ENCODE peak calls at places on chromosome X, in eight cellular contexts. X, S, W, O, Z, Q, K and H are unnamed samples.
A peak's percentile ranks its signal among the peaks of the same experiment; 100 is the strongest.

GRCh38 chrX:1502241-1502640 is 34.7 kb downstream of the P2RY8 start:
- DNase-seq in X (no peak), S (no peak), W (no peak), O (no peak), Z (no peak), Q (no peak), K (no peak), H (peak; percentile 89)

GRCh38 chrX:2714551-2714950 is 23.5 kb downstream of the CD99 start:
- DNase-seq in X (no peak), S (no peak), W (no peak), O (no peak), Z (no peak), Q (no peak), K (no peak), H (no peak)

GRCh38 chrX:9942086-9942485 is 25.1 kb upstream of the CLDN34 start:
- DNase-seq in X (no peak), S (no peak), W (no peak), O (no peak), Z (no peak), Q (no peak), K (no peak), H (peak; percentile 22)

GRCh38 chrX:22389544-22390243 is 117.0 kb downstream of the CBLL2 start:
- DNase-seq in X (no peak), S (peak; percentile 85), W (no peak), O (peak; percentile 73), Z (no peak), Q (no peak), K (no peak), H (no peak)

GRCh38 chrX:107716045-107716684 is 59.4 kb downstream of the TSC22D3 start:
- DNase-seq in X (no peak), S (peak; percentile 49), W (no peak), O (peak; percentile 28), Z (no peak), Q (peak; percentile 45), K (peak; percentile 89), H (peak; percentile 56)

GRCh38 chrX:119459181-119459580 is 9.1 kb upstream of the SLC25A5 start:
- DNase-seq in X (no peak), S (no peak), W (no peak), O (no peak), Z (no peak), Q (no peak), K (peak; percentile 7), H (no peak)

GRCh38 chrX:6257025-6257424 is 28.4 kb upstream of the NLGN4X start:
- DNase-seq in X (no peak), S (no peak), W (no peak), O (no peak), Z (no peak), Q (no peak), K (peak; percentile 49), H (no peak)

GRCh38 chrX:154714925-154715324 is 36.0 kb downstream of the GAB3 start:
- DNase-seq in X (no peak), S (no peak), W (no peak), O (peak; percentile 76), Z (peak; percentile 43), Q (no peak), K (peak; percentile 78), H (peak; percentile 42)

GRCh38 chrX:38175140-38175539 is 45.5 kb downstream of the SRPX start:
- DNase-seq in X (no peak), S (peak; percentile 40), W (no peak), O (peak; percentile 66), Z (peak; percentile 57), Q (no peak), K (peak; percentile 75), H (peak; percentile 50)

GRCh38 chrX:44997888-44998287 is 124.9 kb downstream of the KDM6A start:
- DNase-seq in X (no peak), S (no peak), W (no peak), O (no peak), Z (no peak), Q (no peak), K (no peak), H (no peak)

GRCh38 chrX:85963736-85964135 is 83.6 kb downstream of the CHM start:
- DNase-seq in X (no peak), S (peak; percentile 76), W (no peak), O (peak; percentile 75), Z (no peak), Q (no peak), K (peak; percentile 54), H (no peak)

GRCh38 chrX:115952417-115953092 is 218.0 kb upstream of the AGTR2 start:
- DNase-seq in X (no peak), S (no peak), W (no peak), O (no peak), Z (no peak), Q (no peak), K (no peak), H (no peak)

GRCh38 chrX:40012039-40012799 is 85.5 kb downstream of the BCOR start:
- DNase-seq in X (no peak), S (peak; percentile 55), W (peak; percentile 38), O (peak; percentile 70), Z (peak; percentile 23), Q (peak; percentile 52), K (peak; percentile 76), H (peak; percentile 59)

GRCh38 chrX:151870603-151871002 is 42.1 kb upstream of the MAGEA4 start:
- DNase-seq in X (no peak), S (peak; percentile 93), W (no peak), O (peak; percentile 30), Z (no peak), Q (no peak), K (no peak), H (no peak)

GRCh38 chrX:80578518-80579105 is 158.4 kb downstream of the TENT5D start:
- DNase-seq in X (no peak), S (peak; percentile 1), W (no peak), O (peak; percentile 55), Z (peak; percentile 8), Q (no peak), K (no peak), H (no peak)

GRCh38 chrX:37077646-37078433 is 69.7 kb downstream of the FAM47C start:
- DNase-seq in X (no peak), S (no peak), W (no peak), O (no peak), Z (no peak), Q (no peak), K (no peak), H (no peak)

GRCh38 chrX:46029777-46030176 is 515.4 kb downstream of the ZNF674 start:
- DNase-seq in X (no peak), S (peak; percentile 4), W (no peak), O (peak; percentile 88), Z (no peak), Q (no peak), K (no peak), H (no peak)

GRCh38 chrX:24242649-24243556 is 71.0 kb downstream of the SUPT20HL2 start:
- DNase-seq in X (no peak), S (peak; percentile 18), W (peak; percentile 86), O (no peak), Z (no peak), Q (peak; percentile 71), K (peak; percentile 56), H (peak; percentile 71)

GRCh38 chrX:153642313-153642654 is 4.7 kb upstream of the DUSP9 start:
- DNase-seq in X (no peak), S (no peak), W (no peak), O (no peak), Z (peak; percentile 30), Q (no peak), K (peak; percentile 66), H (no peak)

GRCh38 chrX:153641575-153642312 is 5.3 kb upstream of the DUSP9 start:
- DNase-seq in X (no peak), S (no peak), W (no peak), O (no peak), Z (no peak), Q (no peak), K (peak; percentile 56), H (no peak)

GRCh38 chrX:153643431-153644351 is 3.3 kb upstream of the DUSP9 start:
- DNase-seq in X (no peak), S (no peak), W (no peak), O (peak; percentile 19), Z (peak; percentile 43), Q (no peak), K (peak; percentile 56), H (peak; percentile 40)

GRCh38 chrX:153644356-153645125 is 2.5 kb upstream of the DUSP9 start:
- DNase-seq in X (no peak), S (no peak), W (no peak), O (no peak), Z (peak; percentile 14), Q (no peak), K (peak; percentile 71), H (no peak)

GRCh38 chrX:153642655-153643430 is 4.2 kb upstream of the DUSP9 start:
- DNase-seq in X (no peak), S (no peak), W (no peak), O (no peak), Z (no peak), Q (no peak), K (peak; percentile 49), H (no peak)
- H3K4me1 ChIP-seq in X (no peaks in the 10 kb centered on the region), S (no peaks in the 10 kb centered on the region), W (peaks cover 36% of the 10 kb centered on the region), O (no peaks in the 10 kb centered on the region), Z (peaks cover 24% of the 10 kb centered on the region), Q (no peaks in the 10 kb centered on the region), K (no peaks in the 10 kb centered on the region), H (peaks cover 7% of the 10 kb centered on the region)

GRCh38 chrX:123835661-123836371 is 24.0 kb upstream of the XIAP start:
- DNase-seq in X (no peak), S (peak; percentile 79), W (no peak), O (peak; percentile 84), Z (no peak), Q (no peak), K (no peak), H (no peak)

GRCh38 chrX:123830309-123830708 is 29.5 kb upstream of the XIAP start:
- DNase-seq in X (peak; percentile 36), S (peak; percentile 83), W (peak; percentile 21), O (no peak), Z (peak; percentile 45), Q (no peak), K (no peak), H (peak; percentile 80)

GRCh38 chrX:123834116-123834515 is 25.7 kb upstream of the XIAP start:
- DNase-seq in X (no peak), S (no peak), W (no peak), O (no peak), Z (no peak), Q (no peak), K (no peak), H (no peak)

GRCh38 chrX:123833387-123833786 is 26.5 kb upstream of the XIAP start:
- DNase-seq in X (peak; percentile 54), S (peak; percentile 15), W (peak; percentile 23), O (peak; percentile 83), Z (peak; percentile 73), Q (no peak), K (peak; percentile 84), H (peak; percentile 79)
- TF ChIP-seq CTCF in X (peak; percentile 54), S (peak; percentile 74), W (peak; percentile 59), O (peak; percentile 80), Z (peak; percentile 52), Q (peak; percentile 70), K (peak; percentile 83), H (peak; percentile 83)

DNA sequence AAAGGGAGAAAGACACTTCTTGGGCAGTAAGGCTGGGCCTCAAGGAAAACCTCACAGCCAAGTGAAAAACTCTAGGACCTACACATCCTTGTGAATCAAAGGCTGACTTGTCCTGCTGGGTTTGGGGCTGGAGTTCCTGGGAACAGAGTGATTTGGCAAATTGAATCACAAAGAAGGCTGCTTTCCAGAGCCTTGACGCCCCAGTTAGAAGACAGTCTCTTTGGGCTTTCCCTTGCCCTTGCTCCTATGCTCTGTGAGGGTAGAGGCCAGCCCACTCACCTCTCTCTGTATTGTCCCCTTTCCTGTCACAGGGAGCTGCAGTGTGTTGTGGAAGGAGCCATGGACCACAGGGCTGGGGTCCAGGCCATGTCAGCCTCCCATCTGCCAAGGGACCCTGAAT is 9.6 kb downstream of the AMER1 start:
- DNase-seq in X (no peak), S (no peak), W (no peak), O (no peak), Z (no peak), Q (no peak), K (no peak), H (no peak)
- H3K9me3 ChIP-seq in X (no peaks in the 10 kb centered on the region), S (no peaks in the 10 kb centered on the region), W (no peaks in the 10 kb centered on the region), O (no peaks in the 10 kb centered on the region), Z (no peaks in the 10 kb centered on the region), Q (no peaks in the 10 kb centered on the region), K (no peaks in the 10 kb centered on the region), H (no peaks in the 10 kb centered on the region)

GRCh38 chrX:16997313-16997712 is 50.9 kb downstream of the REPS2 start:
- DNase-seq in X (no peak), S (no peak), W (no peak), O (no peak), Z (no peak), Q (no peak), K (no peak), H (no peak)
- H3K4me1 ChIP-seq in X (no peaks in the 10 kb centered on the region), S (no peaks in the 10 kb centered on the region), W (no peaks in the 10 kb centered on the region), O (no peaks in the 10 kb centered on the region), Z (no peaks in the 10 kb centered on the region), Q (no peaks in the 10 kb centered on the region), K (no peaks in the 10 kb centered on the region), H (no peaks in the 10 kb centered on the region)